ENCODE peak calls at places on chromosomes 2 and 18, in four cellular contexts. F is AG20443; Y is stimulated activated CD8-positive, alpha-beta memory T cell treated with anti-CD3 and anti-CD28 coated beads, Interleukin-7, amount 100 ng/mL, for 24 hours; K is Right ventricle myocardium superior. R is an unnamed sample.

GRCh38 chr2:85999131-85999831 is 106.4 kb downstream of the POLR1A start:
- DNase-seq in K (no peak), Y (no peak), F (peak), R (no peak)

GRCh38 chr2:67213270-67213670 is 183.9 kb upstream of the ETAA1 start:
- DNase-seq in Y (no peak), F (no peak), K (no peak), R (no peak)

GRCh38 chr2:33265584-33266338 is 210.7 kb upstream of the RASGRP3 start:
- DNase-seq in F (peak), Y (no peak), K (no peak), R (no peak)

GRCh38 chr2:3465328-3465727 is 54.0 kb downstream of the ADI1 start:
- DNase-seq in K (peak), F (no peak), Y (no peak), R (peak)

GRCh38 chr18:3611313-3612038 is 161.5 kb downstream of the TGIF1 start:
- DNase-seq in F (peak), Y (no peak), K (no peak), R (no peak)

GRCh38 chr18:24076950-24077349 is 61.9 kb upstream of the CABYR start:
- DNase-seq in Y (no peak), F (no peak), K (no peak), R (no peak)

GRCh38 chr2:47038656-47039501 is 116.2 kb downstream of the STPG4 start:
- DNase-seq in Y (no peak), K (no peak), F (no peak), R (no peak)

GRCh38 chr2:208304157-208304556 is 38.1 kb downstream of the PIKFYVE start:
- DNase-seq in K (no peak), F (no peak), Y (no peak), R (no peak)

GRCh38 chr18:55093295-55093694 is 134.0 kb upstream of the CCDC68 start:
- DNase-seq in F (no peak), Y (no peak), K (no peak), R (no peak)

GRCh38 chr18:24659837-24660720 is 199.6 kb downstream of the HRH4 start:
- DNase-seq in K (peak), Y (no peak), F (peak), R (no peak)

GRCh38 chr2:136116111-136116812 is 1.7 kb downstream of the CXCR4 start:
- DNase-seq in K (peak), F (no peak), Y (no peak), R (no peak)

GRCh38 chr2:217086038-217086522 is 226.2 kb upstream of the TNP1 start:
- DNase-seq in K (no peak), Y (no peak), F (peak), R (peak)

GRCh38 chr2:201643216-201643651 is at the start of gene TMEM237:
- DNase-seq in Y (peak), K (peak), F (peak), R (no peak)

GRCh38 chr18:68428666-68429065 is 286.2 kb downstream of the TMX3 start:
- DNase-seq in K (no peak), Y (no peak), F (no peak), R (no peak)

GRCh38 chr2:7083580-7084509 is 166.6 kb downstream of the RNF144A start:
- DNase-seq in K (no peak), Y (no peak), F (no peak), R (no peak)

GRCh38 chr2:172753610-172754009 is 18.0 kb downstream of the RAPGEF4 start:
- DNase-seq in K (no peak), Y (no peak), F (no peak), R (no peak)

GRCh38 chr2:234764378-234764777 is 187.4 kb upstream of the SH3BP4 start:
- DNase-seq in F (no peak), K (no peak), Y (no peak), R (no peak)

GRCh38 chr2:163737169-163737439 is 1.3 kb upstream of the FIGN start:
- DNase-seq in Y (no peak), F (no peak), K (no peak), R (no peak)